ENCODE peak calls at places on chromosomes 13 and 19, in four cellular contexts. One of them, this sample, is unnamed.

GRCh38 chr13:104833221-104833620 is 1702.2 kb downstream of the EFNB2 start:
- DNase-seq in HepG2: no peak
- DNase-seq in Panc1: no peak
- DNase-seq in K562: no peak
- DNase-seq in this sample: no peak

GRCh38 chr13:74210693-74211393 is 76.6 kb upstream of the KLF12 start:
- DNase-seq in K562: no peak
- DNase-seq in Panc1: no peak
- DNase-seq in HepG2: no peak
- DNase-seq in this sample: no peak

GRCh38 chr13:66462187-66462586 is 767.9 kb downstream of the PCDH9 start:
- DNase-seq in HepG2: no peak
- DNase-seq in K562: no peak
- DNase-seq in Panc1: no peak
- DNase-seq in this sample: no peak

GRCh38 chr13:110298566-110299321 is 8.2 kb downstream of the COL4A1 start:
- DNase-seq in HepG2: no peak
- DNase-seq in Panc1: no peak
- DNase-seq in K562: no peak
- DNase-seq in this sample: no peak

GRCh38 chr13:65336916-65337315 is 1893.2 kb downstream of the PCDH9 start:
- DNase-seq in K562: no peak
- DNase-seq in HepG2: no peak
- DNase-seq in Panc1: no peak
- DNase-seq in this sample: no peak

GRCh38 chr19:48812094-48812929 is 1.5 kb upstream of the BCAT2 start:
- DNase-seq in K562: peak
- DNase-seq in Panc1: no peak
- DNase-seq in HepG2: peak
- DNase-seq in this sample: no peak

GRCh38 chr13:100338265-100338664 is 249.4 kb downstream of the PCCA start:
- DNase-seq in K562: no peak
- DNase-seq in Panc1: no peak
- DNase-seq in HepG2: no peak
- DNase-seq in this sample: no peak

GRCh38 chr19:4310247-4311121 is 6.1 kb downstream of the FSD1 start:
- DNase-seq in HepG2: peak
- DNase-seq in K562: peak
- DNase-seq in Panc1: no peak
- DNase-seq in this sample: peak

GRCh38 chr19:2282062-2282861 is at the start of gene PEAK3:
- DNase-seq in Panc1: no peak
- DNase-seq in K562: peak
- DNase-seq in HepG2: no peak
- DNase-seq in this sample: no peak

GRCh38 chr13:40114305-40114896 is 458.9 kb downstream of the COG6 start:
- DNase-seq in HepG2: no peak
- DNase-seq in K562: no peak
- DNase-seq in Panc1: no peak
- DNase-seq in this sample: no peak

GRCh38 chr13:67133476-67133875 is 96.7 kb downstream of the PCDH9 start:
- DNase-seq in HepG2: no peak
- DNase-seq in Panc1: no peak
- DNase-seq in K562: no peak
- DNase-seq in this sample: no peak

GRCh38 chr19:57689750-57690149 is 8.0 kb downstream of the ZNF551 start:
- DNase-seq in HepG2: no peak
- DNase-seq in Panc1: no peak
- DNase-seq in K562: no peak
- DNase-seq in this sample: no peak

GRCh38 chr19:3229346-3229743 is 4.9 kb downstream of the CELF5 start:
- DNase-seq in K562: no peak
- DNase-seq in Panc1: no peak
- DNase-seq in HepG2: no peak
- DNase-seq in this sample: no peak

GRCh38 chr19:55247621-55248099 is 11.2 kb downstream of the PPP6R1 start:
- DNase-seq in Panc1: no peak
- DNase-seq in K562: no peak
- DNase-seq in HepG2: no peak
- DNase-seq in this sample: no peak

GRCh38 chr13:75812751-75813181 is 176.6 kb downstream of the LMO7 start:
- DNase-seq in HepG2: no peak
- DNase-seq in Panc1: no peak
- DNase-seq in K562: no peak
- DNase-seq in this sample: no peak

GRCh38 chr19:27955484-27955883 is 1257.5 kb downstream of the UQCRFS1 start:
- DNase-seq in Panc1: no peak
- DNase-seq in K562: no peak
- DNase-seq in HepG2: no peak
- DNase-seq in this sample: no peak

GRCh38 chr13:47288546-47288945 is 391.7 kb upstream of the HTR2A start:
- DNase-seq in HepG2: no peak
- DNase-seq in Panc1: no peak
- DNase-seq in K562: no peak
- DNase-seq in this sample: no peak

GRCh38 chr19:13086341-13086740 is 16.3 kb downstream of the LYL1 start:
- DNase-seq in Panc1: no peak
- DNase-seq in HepG2: no peak
- DNase-seq in K562: no peak
- DNase-seq in this sample: no peak

GRCh38 chr19:4119763-4120162 is 4.2 kb downstream of the MAP2K2 start:
- DNase-seq in K562: no peak
- DNase-seq in HepG2: no peak
- DNase-seq in Panc1: no peak
- DNase-seq in this sample: no peak

GRCh38 chr19:45636275-45636674 is 2.9 kb downstream of the EML2 start:
- DNase-seq in Panc1: no peak
- DNase-seq in HepG2: no peak
- DNase-seq in K562: no peak
- DNase-seq in this sample: no peak

GRCh38 chr13:50116430-50116973 is 101.3 kb downstream of the KCNRG start:
- DNase-seq in HepG2: no peak
- DNase-seq in K562: no peak
- DNase-seq in Panc1: no peak
- DNase-seq in this sample: no peak

GRCh38 chr13:80529734-80530133 is 188.8 kb upstream of the SPRY2 start:
- DNase-seq in Panc1: no peak
- DNase-seq in K562: no peak
- DNase-seq in HepG2: no peak
- DNase-seq in this sample: no peak

GRCh38 chr13:36736119-36736726 is 62.4 kb downstream of the SERTM1 start:
- DNase-seq in Panc1: peak
- DNase-seq in K562: peak
- DNase-seq in HepG2: peak
- DNase-seq in this sample: peak

GRCh38 chr19:33350538-33351309 is 22.8 kb upstream of the CEBPG start:
- DNase-seq in HepG2: no peak
- DNase-seq in Panc1: no peak
- DNase-seq in K562: no peak
- DNase-seq in this sample: no peak

GRCh38 chr19:13556552-13556951 is 50.3 kb upstream of the CACNA1A start:
- DNase-seq in HepG2: no peak
- DNase-seq in Panc1: no peak
- DNase-seq in K562: no peak
- DNase-seq in this sample: no peak

GRCh38 chr13:39895254-39895653 is 239.8 kb downstream of the COG6 start:
- DNase-seq in K562: no peak
- DNase-seq in HepG2: no peak
- DNase-seq in Panc1: no peak
- DNase-seq in this sample: no peak

GRCh38 chr19:2542341-2543069 is 66.6 kb downstream of the GADD45B start:
- DNase-seq in HepG2: peak
- DNase-seq in Panc1: no peak
- DNase-seq in K562: no peak
- DNase-seq in this sample: no peak

GRCh38 chr19:4669723-4670480 is at the start of gene MYDGF:
- DNase-seq in Panc1: no peak
- DNase-seq in HepG2: peak
- DNase-seq in K562: peak
- DNase-seq in this sample: peak

GRCh38 chr19:29045708-29046107 is 167.2 kb downstream of the UQCRFS1 start:
- DNase-seq in Panc1: no peak
- DNase-seq in HepG2: no peak
- DNase-seq in K562: no peak
- DNase-seq in this sample: no peak

GRCh38 chr13:80039000-80039399 is 301.9 kb downstream of the SPRY2 start:
- DNase-seq in K562: no peak
- DNase-seq in HepG2: no peak
- DNase-seq in Panc1: no peak
- DNase-seq in this sample: no peak

GRCh38 chr19:42554046-42554575 is 25.8 kb upstream of the CEACAM1 start:
- DNase-seq in K562: no peak
- DNase-seq in HepG2: no peak
- DNase-seq in Panc1: no peak
- DNase-seq in this sample: no peak

GRCh38 chr19:35299523-35300339 is 7.8 kb downstream of the MAG start:
- DNase-seq in K562: peak
- DNase-seq in Panc1: no peak
- DNase-seq in HepG2: no peak
- DNase-seq in this sample: no peak

GRCh38 chr13:94444826-94445225 is 34.7 kb downstream of the DCT start:
- DNase-seq in HepG2: no peak
- DNase-seq in K562: no peak
- DNase-seq in Panc1: no peak
- DNase-seq in this sample: no peak

GRCh38 chr13:91719033-91719432 is 320.6 kb downstream of the GPC5 start:
- DNase-seq in HepG2: no peak
- DNase-seq in K562: no peak
- DNase-seq in Panc1: no peak
- DNase-seq in this sample: no peak

GRCh38 chr13:24007979-24008620 is 110.8 kb upstream of the C1QTNF9B start:
- DNase-seq in Panc1: no peak
- DNase-seq in K562: no peak
- DNase-seq in HepG2: no peak
- DNase-seq in this sample: no peak

GRCh38 chr19:8221161-8221560 is 12.0 kb downstream of the CERS4 start:
- DNase-seq in K562: no peak
- DNase-seq in Panc1: no peak
- DNase-seq in HepG2: no peak
- DNase-seq in this sample: no peak

GRCh38 chr19:16032509-16033135 is 43.7 kb upstream of the TPM4 start:
- DNase-seq in Panc1: no peak
- DNase-seq in HepG2: no peak
- DNase-seq in K562: no peak
- DNase-seq in this sample: no peak

GRCh38 chr19:14300281-14300680 is 81.0 kb upstream of the ADGRE5 start:
- DNase-seq in Panc1: no peak
- DNase-seq in K562: no peak
- DNase-seq in HepG2: no peak
- DNase-seq in this sample: peak

GRCh38 chr19:39084732-39085080 is 538 bp downstream of the ACP7 start:
- DNase-seq in Panc1: peak
- DNase-seq in K562: no peak
- DNase-seq in HepG2: no peak
- DNase-seq in this sample: no peak

GRCh38 chr19:39083599-39083982 is 577 bp upstream of the ACP7 start:
- DNase-seq in Panc1: no peak
- DNase-seq in K562: no peak
- DNase-seq in HepG2: no peak
- DNase-seq in this sample: no peak

GRCh38 chr19:39085392-39085791 is 1.2 kb downstream of the ACP7 start:
- DNase-seq in HepG2: no peak
- DNase-seq in K562: no peak
- DNase-seq in Panc1: no peak
- DNase-seq in this sample: no peak

GRCh38 chr19:39082745-39083598 is 1.2 kb upstream of the ACP7 start:
- DNase-seq in Panc1: no peak
- DNase-seq in HepG2: no peak
- DNase-seq in K562: no peak
- DNase-seq in this sample: no peak

GRCh38 chr19:39083983-39084731 is at the start of gene ACP7:
- DNase-seq in K562: peak
- DNase-seq in HepG2: no peak
- DNase-seq in Panc1: no peak
- DNase-seq in this sample: no peak
- TF ChIP-seq TCF7L2 in K562: no peak
- TF ChIP-seq TCF7L2 in HepG2: no peak
- TF ChIP-seq TCF7L2 in Panc1: no peak
- TF ChIP-seq TCF7L2 in this sample: no peak

DNA sequence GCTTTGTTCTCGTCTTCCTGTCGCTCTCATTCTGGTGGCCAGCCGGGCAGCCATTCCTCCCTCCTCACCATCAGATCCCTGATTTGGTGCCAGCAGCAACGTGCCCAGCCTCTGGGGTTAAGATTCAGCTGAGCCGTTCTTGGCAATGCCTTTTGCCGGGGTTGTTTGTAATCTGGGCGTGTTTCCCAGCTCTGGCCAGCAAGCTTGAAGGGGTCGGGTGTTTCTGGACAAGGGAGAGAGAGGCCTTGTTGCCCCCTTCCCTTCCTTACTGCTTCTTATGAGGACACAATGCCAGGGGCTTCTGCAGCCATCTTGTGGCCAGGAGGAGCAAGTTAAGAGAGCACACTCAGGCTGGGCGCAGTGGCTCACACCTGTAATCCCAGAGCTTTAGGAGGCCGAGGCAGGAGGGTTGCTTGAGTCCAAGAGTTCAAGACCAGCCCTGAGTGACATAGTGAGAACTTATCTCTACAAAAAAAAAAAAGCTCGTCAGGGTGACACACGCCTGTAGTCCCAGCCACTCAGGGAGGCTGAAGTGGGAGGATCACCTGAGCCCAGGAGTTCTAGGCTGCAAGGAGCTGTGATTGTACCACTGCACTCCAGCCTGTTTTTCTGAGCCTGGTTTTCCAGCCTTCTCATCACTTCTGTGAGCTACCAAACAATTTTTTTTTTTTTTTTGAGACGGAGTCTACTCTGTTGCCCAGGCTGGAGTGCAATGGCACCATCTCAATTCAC is 10.7 kb upstream of the CRTC1 start:
- DNase-seq in HepG2: no peak
- DNase-seq in Panc1: no peak
- DNase-seq in K562: no peak
- DNase-seq in this sample: no peak
- TF ChIP-seq TCF7L2 in HepG2: no peak
- TF ChIP-seq TCF7L2 in Panc1: no peak
- TF ChIP-seq TCF7L2 in K562: no peak
- TF ChIP-seq TCF7L2 in this sample: no peak

GRCh38 chr13:107822006-107822405 is 393.3 kb downstream of the LIG4 start:
- DNase-seq in Panc1: no peak
- DNase-seq in K562: no peak
- DNase-seq in HepG2: no peak
- DNase-seq in this sample: no peak

GRCh38 chr13:107827840-107828549 is 387.3 kb downstream of the LIG4 start:
- DNase-seq in HepG2: no peak
- DNase-seq in K562: no peak
- DNase-seq in Panc1: no peak
- DNase-seq in this sample: no peak

GRCh38 chr13:107819071-107819470 is 396.3 kb downstream of the LIG4 start:
- DNase-seq in HepG2: no peak
- DNase-seq in Panc1: no peak
- DNase-seq in K562: no peak
- DNase-seq in this sample: no peak

GRCh38 chr13:107824636-107825035 is 390.7 kb downstream of the LIG4 start:
- DNase-seq in Panc1: no peak
- DNase-seq in K562: no peak
- DNase-seq in HepG2: no peak
- DNase-seq in this sample: no peak
- TF ChIP-seq TCF7L2 in Panc1: no peak
- TF ChIP-seq TCF7L2 in K562: no peak
- TF ChIP-seq TCF7L2 in HepG2: no peak
- TF ChIP-seq TCF7L2 in this sample: no peak

GRCh38 chr13:45162821-45163220 is 38.0 kb downstream of the KCTD4 start:
- DNase-seq in Panc1: peak
- DNase-seq in HepG2: no peak
- DNase-seq in K562: no peak
- DNase-seq in this sample: peak
- TF ChIP-seq TCF7L2 in Panc1: no peak
- TF ChIP-seq TCF7L2 in HepG2: no peak
- TF ChIP-seq TCF7L2 in K562: no peak
- TF ChIP-seq TCF7L2 in this sample: no peak